ENCODE peak calls at places on chromosome 12, in ten cellular contexts. One of them, this sample, is unnamed.

GRCh38 chr12:100738086-100738485 is 56.5 kb upstream of the ANO4 start:
- DNase-seq in left cardiac atrium: no peak
- DNase-seq in lung microvascular endothelial cell: no peak
- DNase-seq in A172: no peak
- DNase-seq in MV-4-11: no peak
- DNase-seq in stimulated activated CD4-positive, alpha-beta T cell treated with anti-CD3 and anti-CD28 coated beads, Interleukin-15, amount 100 ng/mL, for 24 hours: no peak
- DNase-seq in T47D: no peak
- DNase-seq in substantia nigra: no peak
- DNase-seq in activated naive CD8-positive, alpha-beta T cell treated with anti-CD3 and anti-CD28 coated beads for 36 hours: no peak
- DNase-seq in naive B cell: no peak
- DNase-seq in this sample: no peak

GRCh38 chr12:28622416-28622815 is 432.2 kb downstream of the CCDC91 start:
- DNase-seq in left cardiac atrium: no peak
- DNase-seq in lung microvascular endothelial cell: peak
- DNase-seq in A172: peak
- DNase-seq in MV-4-11: no peak
- DNase-seq in stimulated activated CD4-positive, alpha-beta T cell treated with anti-CD3 and anti-CD28 coated beads, Interleukin-15, amount 100 ng/mL, for 24 hours: no peak
- DNase-seq in T47D: no peak
- DNase-seq in substantia nigra: no peak
- DNase-seq in activated naive CD8-positive, alpha-beta T cell treated with anti-CD3 and anti-CD28 coated beads for 36 hours: no peak
- DNase-seq in naive B cell: no peak
- DNase-seq in this sample: peak

GRCh38 chr12:109947511-109947910 is 47.4 kb downstream of the TCHP start:
- DNase-seq in left cardiac atrium: no peak
- DNase-seq in lung microvascular endothelial cell: peak
- DNase-seq in A172: peak
- DNase-seq in MV-4-11: peak
- DNase-seq in stimulated activated CD4-positive, alpha-beta T cell treated with anti-CD3 and anti-CD28 coated beads, Interleukin-15, amount 100 ng/mL, for 24 hours: no peak
- DNase-seq in T47D: no peak
- DNase-seq in substantia nigra: no peak
- DNase-seq in activated naive CD8-positive, alpha-beta T cell treated with anti-CD3 and anti-CD28 coated beads for 36 hours: no peak
- DNase-seq in naive B cell: no peak
- DNase-seq in this sample: no peak

GRCh38 chr12:34390846-34391700 is 368.8 kb downstream of the ALG10 start:
- DNase-seq in left cardiac atrium: peak
- DNase-seq in lung microvascular endothelial cell: no peak
- DNase-seq in A172: no peak
- DNase-seq in MV-4-11: no peak
- DNase-seq in stimulated activated CD4-positive, alpha-beta T cell treated with anti-CD3 and anti-CD28 coated beads, Interleukin-15, amount 100 ng/mL, for 24 hours: no peak
- DNase-seq in T47D: no peak
- DNase-seq in substantia nigra: no peak
- DNase-seq in activated naive CD8-positive, alpha-beta T cell treated with anti-CD3 and anti-CD28 coated beads for 36 hours: no peak
- DNase-seq in naive B cell: no peak
- DNase-seq in this sample: no peak

GRCh38 chr12:116717466-116718457 is 20.1 kb downstream of the SPRING1 start:
- DNase-seq in left cardiac atrium: peak
- DNase-seq in lung microvascular endothelial cell: no peak
- DNase-seq in A172: no peak
- DNase-seq in MV-4-11: no peak
- DNase-seq in stimulated activated CD4-positive, alpha-beta T cell treated with anti-CD3 and anti-CD28 coated beads, Interleukin-15, amount 100 ng/mL, for 24 hours: no peak
- DNase-seq in T47D: no peak
- DNase-seq in substantia nigra: peak
- DNase-seq in activated naive CD8-positive, alpha-beta T cell treated with anti-CD3 and anti-CD28 coated beads for 36 hours: no peak
- DNase-seq in naive B cell: no peak
- DNase-seq in this sample: no peak

GRCh38 chr12:115507951-115508722 is 769.4 kb downstream of the MED13L start:
- DNase-seq in left cardiac atrium: peak
- DNase-seq in lung microvascular endothelial cell: peak
- DNase-seq in A172: no peak
- DNase-seq in MV-4-11: no peak
- DNase-seq in stimulated activated CD4-positive, alpha-beta T cell treated with anti-CD3 and anti-CD28 coated beads, Interleukin-15, amount 100 ng/mL, for 24 hours: no peak
- DNase-seq in T47D: no peak
- DNase-seq in substantia nigra: peak
- DNase-seq in activated naive CD8-positive, alpha-beta T cell treated with anti-CD3 and anti-CD28 coated beads for 36 hours: no peak
- DNase-seq in naive B cell: no peak
- DNase-seq in this sample: no peak

GRCh38 chr12:9626821-9627220 is 19.1 kb upstream of the KLRB1 start:
- DNase-seq in left cardiac atrium: no peak
- DNase-seq in lung microvascular endothelial cell: no peak
- DNase-seq in A172: no peak
- DNase-seq in MV-4-11: no peak
- DNase-seq in stimulated activated CD4-positive, alpha-beta T cell treated with anti-CD3 and anti-CD28 coated beads, Interleukin-15, amount 100 ng/mL, for 24 hours: no peak
- DNase-seq in T47D: no peak
- DNase-seq in substantia nigra: no peak
- DNase-seq in activated naive CD8-positive, alpha-beta T cell treated with anti-CD3 and anti-CD28 coated beads for 36 hours: no peak
- DNase-seq in naive B cell: no peak
- DNase-seq in this sample: no peak

GRCh38 chr12:52945389-52946232 is 3.3 kb upstream of the KRT18 start:
- DNase-seq in left cardiac atrium: no peak
- DNase-seq in lung microvascular endothelial cell: peak
- DNase-seq in A172: peak
- DNase-seq in MV-4-11: no peak
- DNase-seq in stimulated activated CD4-positive, alpha-beta T cell treated with anti-CD3 and anti-CD28 coated beads, Interleukin-15, amount 100 ng/mL, for 24 hours: no peak
- DNase-seq in T47D: no peak
- DNase-seq in substantia nigra: no peak
- DNase-seq in activated naive CD8-positive, alpha-beta T cell treated with anti-CD3 and anti-CD28 coated beads for 36 hours: no peak
- DNase-seq in naive B cell: no peak
- DNase-seq in this sample: peak

GRCh38 chr12:125684968-125685790 is 619.9 kb downstream of the AACS start:
- DNase-seq in left cardiac atrium: no peak
- DNase-seq in lung microvascular endothelial cell: no peak
- DNase-seq in A172: no peak
- DNase-seq in MV-4-11: peak
- DNase-seq in stimulated activated CD4-positive, alpha-beta T cell treated with anti-CD3 and anti-CD28 coated beads, Interleukin-15, amount 100 ng/mL, for 24 hours: no peak
- DNase-seq in T47D: no peak
- DNase-seq in substantia nigra: no peak
- DNase-seq in activated naive CD8-positive, alpha-beta T cell treated with anti-CD3 and anti-CD28 coated beads for 36 hours: no peak
- DNase-seq in naive B cell: no peak
- DNase-seq in this sample: no peak

GRCh38 chr12:95322335-95322734 is 104.7 kb downstream of the VEZT start:
- DNase-seq in left cardiac atrium: no peak
- DNase-seq in lung microvascular endothelial cell: no peak
- DNase-seq in A172: no peak
- DNase-seq in MV-4-11: no peak
- DNase-seq in stimulated activated CD4-positive, alpha-beta T cell treated with anti-CD3 and anti-CD28 coated beads, Interleukin-15, amount 100 ng/mL, for 24 hours: no peak
- DNase-seq in T47D: no peak
- DNase-seq in substantia nigra: no peak
- DNase-seq in activated naive CD8-positive, alpha-beta T cell treated with anti-CD3 and anti-CD28 coated beads for 36 hours: no peak
- DNase-seq in naive B cell: no peak
- DNase-seq in this sample: no peak

GRCh38 chr12:113855998-113856397 is 110.1 kb downstream of the RBM19 start:
- DNase-seq in left cardiac atrium: peak
- DNase-seq in lung microvascular endothelial cell: no peak
- DNase-seq in A172: no peak
- DNase-seq in MV-4-11: no peak
- DNase-seq in stimulated activated CD4-positive, alpha-beta T cell treated with anti-CD3 and anti-CD28 coated beads, Interleukin-15, amount 100 ng/mL, for 24 hours: no peak
- DNase-seq in T47D: no peak
- DNase-seq in substantia nigra: no peak
- DNase-seq in activated naive CD8-positive, alpha-beta T cell treated with anti-CD3 and anti-CD28 coated beads for 36 hours: no peak
- DNase-seq in naive B cell: no peak
- DNase-seq in this sample: no peak

GRCh38 chr12:89245090-89245489 is 107.2 kb downstream of the DUSP6 start:
- DNase-seq in left cardiac atrium: no peak
- DNase-seq in lung microvascular endothelial cell: peak
- DNase-seq in A172: no peak
- DNase-seq in MV-4-11: peak
- DNase-seq in stimulated activated CD4-positive, alpha-beta T cell treated with anti-CD3 and anti-CD28 coated beads, Interleukin-15, amount 100 ng/mL, for 24 hours: no peak
- DNase-seq in T47D: no peak
- DNase-seq in substantia nigra: no peak
- DNase-seq in activated naive CD8-positive, alpha-beta T cell treated with anti-CD3 and anti-CD28 coated beads for 36 hours: peak
- DNase-seq in naive B cell: peak
- DNase-seq in this sample: peak

GRCh38 chr12:29581641-29582040 is 84.2 kb upstream of the OVCH1 start:
- DNase-seq in left cardiac atrium: no peak
- DNase-seq in lung microvascular endothelial cell: peak
- DNase-seq in A172: peak
- DNase-seq in MV-4-11: no peak
- DNase-seq in stimulated activated CD4-positive, alpha-beta T cell treated with anti-CD3 and anti-CD28 coated beads, Interleukin-15, amount 100 ng/mL, for 24 hours: no peak
- DNase-seq in T47D: no peak
- DNase-seq in substantia nigra: no peak
- DNase-seq in activated naive CD8-positive, alpha-beta T cell treated with anti-CD3 and anti-CD28 coated beads for 36 hours: no peak
- DNase-seq in naive B cell: no peak
- DNase-seq in this sample: no peak

GRCh38 chr12:76639646-76640045 is 80.1 kb upstream of the OSBPL8 start:
- DNase-seq in left cardiac atrium: no peak
- DNase-seq in lung microvascular endothelial cell: no peak
- DNase-seq in A172: no peak
- DNase-seq in MV-4-11: no peak
- DNase-seq in stimulated activated CD4-positive, alpha-beta T cell treated with anti-CD3 and anti-CD28 coated beads, Interleukin-15, amount 100 ng/mL, for 24 hours: no peak
- DNase-seq in T47D: no peak
- DNase-seq in substantia nigra: no peak
- DNase-seq in activated naive CD8-positive, alpha-beta T cell treated with anti-CD3 and anti-CD28 coated beads for 36 hours: no peak
- DNase-seq in naive B cell: no peak
- DNase-seq in this sample: no peak

GRCh38 chr12:105860556-105861207 is 278.1 kb downstream of the NUAK1 start:
- DNase-seq in left cardiac atrium: no peak
- DNase-seq in lung microvascular endothelial cell: no peak
- DNase-seq in A172: no peak
- DNase-seq in MV-4-11: no peak
- DNase-seq in stimulated activated CD4-positive, alpha-beta T cell treated with anti-CD3 and anti-CD28 coated beads, Interleukin-15, amount 100 ng/mL, for 24 hours: no peak
- DNase-seq in T47D: no peak
- DNase-seq in substantia nigra: no peak
- DNase-seq in activated naive CD8-positive, alpha-beta T cell treated with anti-CD3 and anti-CD28 coated beads for 36 hours: no peak
- DNase-seq in naive B cell: no peak
- DNase-seq in this sample: no peak

GRCh38 chr12:570237-570925 is 92.9 kb downstream of the NINJ2 start:
- DNase-seq in left cardiac atrium: peak
- DNase-seq in lung microvascular endothelial cell: peak
- DNase-seq in A172: peak
- DNase-seq in MV-4-11: no peak
- DNase-seq in stimulated activated CD4-positive, alpha-beta T cell treated with anti-CD3 and anti-CD28 coated beads, Interleukin-15, amount 100 ng/mL, for 24 hours: no peak
- DNase-seq in T47D: peak
- DNase-seq in substantia nigra: peak
- DNase-seq in activated naive CD8-positive, alpha-beta T cell treated with anti-CD3 and anti-CD28 coated beads for 36 hours: no peak
- DNase-seq in naive B cell: no peak
- DNase-seq in this sample: peak

GRCh38 chr12:131242741-131243496 is 289.2 kb downstream of the ADGRD1 start:
- DNase-seq in left cardiac atrium: no peak
- DNase-seq in lung microvascular endothelial cell: no peak
- DNase-seq in A172: peak
- DNase-seq in MV-4-11: peak
- DNase-seq in stimulated activated CD4-positive, alpha-beta T cell treated with anti-CD3 and anti-CD28 coated beads, Interleukin-15, amount 100 ng/mL, for 24 hours: peak
- DNase-seq in T47D: no peak
- DNase-seq in substantia nigra: no peak
- DNase-seq in activated naive CD8-positive, alpha-beta T cell treated with anti-CD3 and anti-CD28 coated beads for 36 hours: peak
- DNase-seq in naive B cell: no peak
- DNase-seq in this sample: no peak

GRCh38 chr12:110741795-110742717 is 635 bp downstream of the PPP1CC start:
- DNase-seq in left cardiac atrium: no peak
- DNase-seq in lung microvascular endothelial cell: peak
- DNase-seq in A172: no peak
- DNase-seq in MV-4-11: peak
- DNase-seq in stimulated activated CD4-positive, alpha-beta T cell treated with anti-CD3 and anti-CD28 coated beads, Interleukin-15, amount 100 ng/mL, for 24 hours: peak
- DNase-seq in T47D: peak
- DNase-seq in substantia nigra: no peak
- DNase-seq in activated naive CD8-positive, alpha-beta T cell treated with anti-CD3 and anti-CD28 coated beads for 36 hours: no peak
- DNase-seq in naive B cell: peak
- DNase-seq in this sample: no peak

GRCh38 chr12:51087818-51088217 is 4.4 kb upstream of the CSRNP2 start:
- DNase-seq in left cardiac atrium: no peak
- DNase-seq in lung microvascular endothelial cell: no peak
- DNase-seq in A172: no peak
- DNase-seq in MV-4-11: no peak
- DNase-seq in stimulated activated CD4-positive, alpha-beta T cell treated with anti-CD3 and anti-CD28 coated beads, Interleukin-15, amount 100 ng/mL, for 24 hours: peak
- DNase-seq in T47D: no peak
- DNase-seq in substantia nigra: no peak
- DNase-seq in activated naive CD8-positive, alpha-beta T cell treated with anti-CD3 and anti-CD28 coated beads for 36 hours: peak
- DNase-seq in naive B cell: no peak
- DNase-seq in this sample: no peak

GRCh38 chr12:58262796-58263195 is 321.4 kb downstream of the ATP23 start:
- DNase-seq in left cardiac atrium: no peak
- DNase-seq in lung microvascular endothelial cell: no peak
- DNase-seq in A172: no peak
- DNase-seq in MV-4-11: no peak
- DNase-seq in stimulated activated CD4-positive, alpha-beta T cell treated with anti-CD3 and anti-CD28 coated beads, Interleukin-15, amount 100 ng/mL, for 24 hours: no peak
- DNase-seq in T47D: no peak
- DNase-seq in substantia nigra: no peak
- DNase-seq in activated naive CD8-positive, alpha-beta T cell treated with anti-CD3 and anti-CD28 coated beads for 36 hours: no peak
- DNase-seq in naive B cell: no peak
- DNase-seq in this sample: peak

GRCh38 chr12:75560167-75560566 is 48.8 kb upstream of the KRR1 start:
- DNase-seq in left cardiac atrium: no peak
- DNase-seq in lung microvascular endothelial cell: peak
- DNase-seq in A172: peak
- DNase-seq in MV-4-11: peak
- DNase-seq in stimulated activated CD4-positive, alpha-beta T cell treated with anti-CD3 and anti-CD28 coated beads, Interleukin-15, amount 100 ng/mL, for 24 hours: no peak
- DNase-seq in T47D: peak
- DNase-seq in substantia nigra: no peak
- DNase-seq in activated naive CD8-positive, alpha-beta T cell treated with anti-CD3 and anti-CD28 coated beads for 36 hours: no peak
- DNase-seq in naive B cell: no peak
- DNase-seq in this sample: peak

GRCh38 chr12:120091371-120092090 is 25.0 kb downstream of the RAB35 start:
- DNase-seq in left cardiac atrium: no peak
- DNase-seq in lung microvascular endothelial cell: no peak
- DNase-seq in A172: no peak
- DNase-seq in MV-4-11: no peak
- DNase-seq in stimulated activated CD4-positive, alpha-beta T cell treated with anti-CD3 and anti-CD28 coated beads, Interleukin-15, amount 100 ng/mL, for 24 hours: no peak
- DNase-seq in T47D: no peak
- DNase-seq in substantia nigra: no peak
- DNase-seq in activated naive CD8-positive, alpha-beta T cell treated with anti-CD3 and anti-CD28 coated beads for 36 hours: no peak
- DNase-seq in naive B cell: no peak
- DNase-seq in this sample: no peak

GRCh38 chr12:49058366-49059062 is 2.1 kb downstream of the KMT2D start:
- DNase-seq in left cardiac atrium: no peak
- DNase-seq in lung microvascular endothelial cell: no peak
- DNase-seq in A172: no peak
- DNase-seq in MV-4-11: no peak
- DNase-seq in stimulated activated CD4-positive, alpha-beta T cell treated with anti-CD3 and anti-CD28 coated beads, Interleukin-15, amount 100 ng/mL, for 24 hours: no peak
- DNase-seq in T47D: no peak
- DNase-seq in substantia nigra: no peak
- DNase-seq in activated naive CD8-positive, alpha-beta T cell treated with anti-CD3 and anti-CD28 coated beads for 36 hours: no peak
- DNase-seq in naive B cell: no peak
- DNase-seq in this sample: no peak

GRCh38 chr12:120659151-120659525 is 18.7 kb downstream of the CABP1 start:
- DNase-seq in left cardiac atrium: no peak
- DNase-seq in lung microvascular endothelial cell: no peak
- DNase-seq in A172: no peak
- DNase-seq in MV-4-11: no peak
- DNase-seq in stimulated activated CD4-positive, alpha-beta T cell treated with anti-CD3 and anti-CD28 coated beads, Interleukin-15, amount 100 ng/mL, for 24 hours: no peak
- DNase-seq in T47D: no peak
- DNase-seq in substantia nigra: no peak
- DNase-seq in activated naive CD8-positive, alpha-beta T cell treated with anti-CD3 and anti-CD28 coated beads for 36 hours: no peak
- DNase-seq in naive B cell: no peak
- DNase-seq in this sample: no peak

This sample was measured in foreskin keratinocyte.